ENCODE peak calls at places on chromosomes 4 and X, in eight cellular contexts. P, G, V, M, X, O, F and E are unnamed samples.

GRCh38 chr4:107709916-107710315 is 10.1 kb downstream of the PAPSS1 start:
- DNase-seq in P (no peak), O (no peak), G (no peak), X (no peak), V (no peak), M (no peak), F (no peak), E (no peak)

GRCh38 chr4:153181293-153182080 is 22.8 kb upstream of the TRIM2 start:
- DNase-seq in P (no peak), M (no peak), O (no peak), V (no peak), F (no peak), G (no peak), X (no peak), E (no peak)

GRCh38 chrX:41591906-41592305 is 96.9 kb upstream of the GPR34 start:
- DNase-seq in V (no peak), M (no peak), O (no peak), G (no peak), X (no peak), F (no peak), P (no peak), E (no peak)

GRCh38 chr4:6728320-6729029 is 12.5 kb downstream of the BLOC1S4 start:
- DNase-seq in O (no peak), P (no peak), G (no peak), X (no peak), V (no peak), M (no peak), F (no peak), E (no peak)

GRCh38 chr4:4913147-4913561 is 53.7 kb downstream of the MSX1 start:
- DNase-seq in X (no peak), O (no peak), P (peak; percentile 43), F (no peak), G (no peak), M (no peak), V (no peak), E (no peak)

GRCh38 chrX:130130990-130131389 is 20.7 kb upstream of the ELF4 start:
- DNase-seq in M (no peak), F (no peak), P (no peak), V (no peak), X (no peak), O (no peak), G (no peak), E (no peak)

GRCh38 chr4:20639346-20639745 is 60.9 kb upstream of the PACRGL start:
- DNase-seq in P (no peak), F (no peak), V (no peak), G (no peak), X (no peak), O (no peak), M (no peak), E (no peak)

GRCh38 chr4:182593413-182593812 is 323.8 kb downstream of the DCTD start:
- DNase-seq in V (no peak), F (no peak), O (no peak), G (no peak), X (no peak), P (no peak), M (no peak), E (no peak)

GRCh38 chr4:30828290-30828926 is 108.2 kb downstream of the PCDH7 start:
- DNase-seq in V (no peak), O (no peak), M (no peak), F (no peak), G (no peak), P (no peak), X (no peak), E (no peak)

GRCh38 chr4:2696423-2696822 is 59.7 kb downstream of the TNIP2 start:
- DNase-seq in P (no peak), G (no peak), M (no peak), F (no peak), V (no peak), O (no peak), X (no peak), E (no peak)

GRCh38 chrX:25011589-25012432 is 4.0 kb downstream of the ARX start:
- DNase-seq in O (no peak), P (peak; percentile 44), X (no peak), G (no peak), M (no peak), V (no peak), F (no peak), E (no peak)

GRCh38 chrX:25012433-25012735 is 3.4 kb downstream of the ARX start:
- DNase-seq in O (no peak), V (no peak), X (no peak), F (no peak), P (no peak), G (no peak), M (no peak), E (no peak)

GRCh38 chrX:25012793-25013592 is 2.8 kb downstream of the ARX start:
- DNase-seq in O (no peak), X (no peak), P (no peak), G (no peak), V (no peak), F (no peak), M (no peak), E (no peak)

GRCh38 chrX:25009407-25009806 is 6.4 kb downstream of the ARX start:
- DNase-seq in P (no peak), O (no peak), F (no peak), X (no peak), G (no peak), V (no peak), M (no peak), E (no peak)

GRCh38 chrX:25010784-25011588 is 4.8 kb downstream of the ARX start:
- DNase-seq in X (no peak), P (peak; percentile 57), M (no peak), G (no peak), O (no peak), V (no peak), F (no peak), E (no peak)
- H3K27me3 ChIP-seq in X (peaks cover 80% of the 10 kb centered on the region), P (no peaks in the 10 kb centered on the region), M (peaks cover 99% of the 10 kb centered on the region), G (peaks cover 96% of the 10 kb centered on the region), O (peaks cover 96% of the 10 kb centered on the region), V (peaks cover 11% of the 10 kb centered on the region), F (peaks cover 7% of the 10 kb centered on the region), E (peaks cover 90% of the 10 kb centered on the region)

GRCh38 chr4:185261971-185262370 is 52.6 kb downstream of the SNX25 start:
- DNase-seq in X (no peak), G (no peak), V (no peak), P (no peak), F (no peak), M (no peak), O (no peak), E (no peak)
- H3K4me1 ChIP-seq in X (peaks cover 21% of the 10 kb centered on the region), G (no peaks in the 10 kb centered on the region), V (peaks cover 39% of the 10 kb centered on the region), P (peaks cover 2% of the 10 kb centered on the region), F (peaks cover 6% of the 10 kb centered on the region), M (peaks cover 12% of the 10 kb centered on the region), O (peaks cover 15% of the 10 kb centered on the region), E (peaks cover 4% of the 10 kb centered on the region)

GRCh38 chr4:145484240-145484846 is 2.7 kb downstream of the SMAD1 start:
- DNase-seq in F (no peak), P (no peak), G (no peak), M (no peak), X (no peak), O (no peak), V (no peak), E (no peak)

GRCh38 chr4:145482209-145483021 is 762 bp downstream of the SMAD1 start:
- DNase-seq in M (peak; percentile 55), X (peak; percentile 62), O (no peak), P (peak; percentile 66), V (no peak), G (peak; percentile 55), F (peak; percentile 57), E (peak; percentile 68)

GRCh38 chr4:145480257-145480656 is 1.4 kb upstream of the SMAD1 start:
- DNase-seq in O (no peak), P (no peak), G (no peak), F (no peak), V (no peak), X (no peak), M (no peak), E (no peak)

GRCh38 chr4:145481164-145481941 is at the start of gene SMAD1:
- DNase-seq in F (peak; percentile 73), O (peak; percentile 82), X (peak; percentile 88), P (peak; percentile 88), G (peak; percentile 72), M (peak; percentile 88), V (no peak), E (peak; percentile 77)

DNA sequence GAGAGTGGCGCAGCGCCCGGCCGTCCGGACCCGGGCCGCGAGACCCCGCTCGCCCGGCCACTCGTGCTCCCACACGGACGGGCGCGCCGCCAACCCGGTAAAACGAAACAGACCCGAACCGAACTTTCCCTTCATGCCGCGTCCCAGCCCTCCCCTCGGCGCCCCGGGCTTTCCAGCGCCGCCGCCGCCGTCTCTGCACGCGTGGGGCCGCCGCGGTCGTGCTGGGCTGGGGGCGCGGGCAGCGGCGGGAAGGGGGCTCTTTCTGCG is 222 bp downstream of the SMAD1 start:
- DNase-seq in F (no peak), O (no peak), X (no peak), G (no peak), M (no peak), P (no peak), V (no peak), E (no peak)
- H3K27me3 ChIP-seq in F (no peaks in the 10 kb centered on the region), O (no peaks in the 10 kb centered on the region), X (no peaks in the 10 kb centered on the region), G (no peaks in the 10 kb centered on the region), M (no peaks in the 10 kb centered on the region), P (no peaks in the 10 kb centered on the region), V (peaks cover 35% of the 10 kb centered on the region), E (no peaks in the 10 kb centered on the region)

GRCh38 chrX:1306909-1307625 is 29.5 kb upstream of the IL3RA start:
- DNase-seq in G (no peak), M (no peak), F (no peak), X (no peak), V (no peak), P (no peak), O (no peak), E (no peak)

GRCh38 chrX:1307626-1308340 is 28.8 kb upstream of the IL3RA start:
- DNase-seq in G (no peak), O (no peak), X (no peak), M (no peak), V (no peak), F (no peak), P (no peak), E (no peak)

GRCh38 chrX:1305411-1305810 is 31.2 kb upstream of the IL3RA start:
- DNase-seq in M (no peak), G (no peak), X (no peak), O (no peak), P (no peak), F (no peak), V (no peak), E (no peak)

GRCh38 chrX:1313788-1314187 is 22.8 kb upstream of the IL3RA start:
- DNase-seq in G (no peak), P (no peak), V (no peak), F (no peak), M (no peak), O (no peak), X (no peak), E (no peak)

GRCh38 chrX:1308476-1308875 is 28.1 kb upstream of the IL3RA start:
- DNase-seq in F (no peak), P (no peak), M (no peak), V (no peak), X (no peak), O (no peak), G (no peak), E (no peak)
- H3K4me1 ChIP-seq in F (no peaks in the 10 kb centered on the region), P (no peaks in the 10 kb centered on the region), M (no peaks in the 10 kb centered on the region), V (no peaks in the 10 kb centered on the region), X (no peaks in the 10 kb centered on the region), O (no peaks in the 10 kb centered on the region), G (no peaks in the 10 kb centered on the region), E (no peaks in the 10 kb centered on the region)

DNA sequence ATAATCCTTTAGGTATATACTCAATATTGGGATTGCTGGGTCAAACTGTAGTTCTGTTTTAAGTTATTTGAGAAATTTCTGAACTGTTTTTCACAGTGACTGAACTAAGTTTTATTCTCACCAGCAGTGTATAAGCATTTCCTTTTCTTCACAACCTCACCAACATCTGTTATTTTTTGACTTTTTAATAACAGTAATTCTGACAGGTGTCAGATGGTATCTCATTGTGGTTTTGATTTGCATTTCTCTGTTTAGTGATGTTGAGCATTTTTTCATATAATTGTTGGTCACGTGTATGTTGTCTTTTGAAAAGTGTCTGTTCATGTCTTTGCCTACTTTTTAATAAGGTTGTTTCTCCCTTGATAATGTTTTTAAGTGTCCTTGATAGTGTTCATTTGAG is 112.6 kb downstream of the LINC00632 start:
- DNase-seq in P (no peak), G (no peak), O (no peak), M (no peak), F (no peak), V (no peak), X (no peak), E (no peak)
- H3K27me3 ChIP-seq in P (no peaks in the 10 kb centered on the region), G (peaks cover 20% of the 10 kb centered on the region), O (no peaks in the 10 kb centered on the region), M (no peaks in the 10 kb centered on the region), F (no peaks in the 10 kb centered on the region), V (no peaks in the 10 kb centered on the region), X (no peaks in the 10 kb centered on the region), E (no peaks in the 10 kb centered on the region)